ENCODE peak calls at places on chromosomes 12 and 14, in eight cellular contexts. L, C, J, F, I, Y, H and G are unnamed samples.

GRCh38 chr12:122994140-122994675 is 13.7 kb downstream of the ARL6IP4 start:
- DNase-seq in Y (no peak), H (no peak), L (no peak), C (no peak), F (no peak), J (no peak), I (no peak), G (no peak)

GRCh38 chr12:103308396-103308795 is 187.4 kb downstream of the C12orf42 start:
- DNase-seq in Y (no peak), F (no peak), C (no peak), H (no peak), I (peak; percentile 16), J (no peak), L (no peak), G (no peak)

GRCh38 chr12:28253175-28253641 is 63.0 kb downstream of the CCDC91 start:
- DNase-seq in H (no peak), L (peak; percentile 80), F (peak; percentile 53), Y (no peak), I (peak; percentile 29), C (peak; percentile 72), J (no peak), G (no peak)

GRCh38 chr12:77521458-77522115 is 309.1 kb upstream of the NAV3 start:
- DNase-seq in L (peak; percentile 70), Y (no peak), I (no peak), H (no peak), F (peak; percentile 43), J (no peak), C (peak; percentile 71), G (no peak)

GRCh38 chr14:103118019-103118662 is 5.1 kb upstream of the TNFAIP2 start:
- DNase-seq in Y (no peak), C (no peak), F (peak; percentile 28), H (no peak), I (no peak), J (no peak), L (no peak), G (no peak)

GRCh38 chr12:76142305-76142704 is 57.8 kb upstream of the NAP1L1 start:
- DNase-seq in L (no peak), I (no peak), J (no peak), C (no peak), F (no peak), Y (no peak), H (no peak), G (no peak)

GRCh38 chr12:92603741-92604432 is 98.9 kb upstream of the PLEKHG7 start:
- DNase-seq in C (no peak), Y (no peak), L (peak; percentile 32), I (peak; percentile 75), J (no peak), F (peak; percentile 57), H (no peak), G (no peak)

GRCh38 chr14:38098074-38098846 is 109.4 kb upstream of the SSTR1 start:
- DNase-seq in J (no peak), H (no peak), F (peak; percentile 88), C (peak; percentile 63), I (no peak), Y (no peak), L (peak; percentile 75), G (peak; percentile 42)

GRCh38 chr12:113896194-113896593 is 69.9 kb downstream of the RBM19 start:
- DNase-seq in Y (no peak), L (no peak), H (peak; percentile 83), J (peak; percentile 91), F (no peak), C (no peak), I (no peak), G (no peak)

GRCh38 chr12:30754383-30754749 is 385 bp downstream of the CAPRIN2 start:
- DNase-seq in F (no peak), I (no peak), L (no peak), H (no peak), C (peak; percentile 5), J (no peak), Y (no peak), G (no peak)

GRCh38 chr12:31431721-31432120 is 105.8 kb upstream of the SINHCAF start:
- DNase-seq in L (peak; percentile 24), F (peak; percentile 4), J (no peak), H (no peak), Y (no peak), C (peak; percentile 30), I (no peak), G (no peak)

GRCh38 chr14:23042162-23042965 is at the start of gene PSMB11:
- DNase-seq in J (peak; percentile 36), Y (no peak), F (no peak), L (no peak), H (no peak), I (no peak), C (no peak), G (no peak)

GRCh38 chr14:36767603-36768281 is 106.1 kb downstream of the PAX9 start:
- DNase-seq in I (peak; percentile 93), F (peak; percentile 50), C (peak; percentile 31), Y (no peak), L (peak; percentile 50), J (peak; percentile 62), H (no peak), G (peak; percentile 55)

DNA sequence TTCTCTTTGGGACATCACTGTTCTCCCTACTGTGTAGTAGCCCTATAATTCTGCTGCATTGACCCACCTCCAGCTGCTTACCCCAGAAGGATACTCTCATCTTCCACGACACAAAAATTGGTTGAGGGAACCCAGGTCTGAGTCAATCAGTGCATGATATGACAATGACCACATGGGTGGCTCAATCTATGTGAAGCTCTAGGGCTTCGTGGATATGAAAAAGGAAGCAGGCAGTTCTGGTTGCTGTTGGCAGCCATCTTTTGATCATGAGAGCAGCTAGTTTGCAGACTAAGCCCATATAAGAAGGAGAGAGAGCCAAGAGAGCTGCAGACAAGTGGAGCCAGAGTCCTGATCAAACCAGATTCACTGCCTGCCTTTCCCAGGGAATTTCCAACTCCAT is 57.9 kb downstream of the AVPR1A start:
- DNase-seq in I (no peak), H (no peak), F (no peak), Y (no peak), L (no peak), J (no peak), C (no peak), G (no peak)
- H2AFZ ChIP-seq in I (no peak overlapping the region), H (peak overlapping the region; percentile 89), F (no peak overlapping the region), Y (peak overlapping the region; percentile 38), L (no peak overlapping the region), J (peak overlapping the region; percentile 93), C (no peak overlapping the region), G (no peak overlapping the region)

GRCh38 chr12:120199025-120199424 is 1.9 kb downstream of the RPLP0 start:
- DNase-seq in J (no peak), I (no peak), F (no peak), H (no peak), Y (no peak), C (no peak), L (no peak), G (no peak)
- H3K79me2 ChIP-seq in J (peaks cover 70% of the 10 kb centered on the region), I (peaks cover 59% of the 10 kb centered on the region), F (peaks cover 62% of the 10 kb centered on the region), H (peaks cover 69% of the 10 kb centered on the region), Y (peaks cover 76% of the 10 kb centered on the region), C (peaks cover 60% of the 10 kb centered on the region), L (peaks cover 46% of the 10 kb centered on the region), G (peaks cover 48% of the 10 kb centered on the region)

GRCh38 chr12:106724934-106725333 is 49.5 kb upstream of the RIC8B start:
- DNase-seq in H (no peak), Y (no peak), L (no peak), J (no peak), F (no peak), C (no peak), I (no peak), G (no peak)
- H3K27ac ChIP-seq in H (no peak overlapping the region), Y (no peak overlapping the region), L (no peak overlapping the region), J (no peak overlapping the region), F (no peak overlapping the region), C (no peak overlapping the region), I (no peak overlapping the region), G (no peak overlapping the region)

DNA sequence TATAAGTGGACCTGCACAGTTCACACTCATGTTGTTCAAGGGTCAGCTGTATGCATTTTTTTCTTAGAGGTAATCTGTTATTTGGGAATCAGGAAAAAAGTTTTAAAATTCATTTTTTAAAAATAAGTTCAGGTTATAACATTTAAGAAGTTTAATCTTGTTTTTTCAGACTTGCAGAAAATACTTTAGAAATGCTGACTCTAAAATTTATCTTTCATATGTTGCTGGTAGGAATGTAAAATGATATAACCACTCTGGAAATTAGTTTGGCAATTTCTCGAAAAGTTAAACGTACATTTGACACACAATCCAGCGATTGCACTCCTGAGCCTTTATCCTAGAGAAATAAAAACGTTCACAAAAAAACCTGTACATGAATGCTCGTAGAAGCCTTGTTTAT is 4.7 kb downstream of the VRK1 start:
- DNase-seq in L (no peak), H (no peak), F (no peak), I (no peak), C (no peak), J (no peak), Y (no peak), G (no peak)
- H2AFZ ChIP-seq in L (no peak overlapping the region), H (no peak overlapping the region), F (no peak overlapping the region), I (no peak overlapping the region), C (no peak overlapping the region), J (no peak overlapping the region), Y (no peak overlapping the region), G (no peak overlapping the region)

GRCh38 chr14:104820669-104821228 is 19.8 kb downstream of the ZBTB42 start:
- DNase-seq in Y (no peak), L (peak; percentile 72), I (peak; percentile 62), H (peak; percentile 81), J (peak; percentile 79), F (peak; percentile 90), C (peak; percentile 51), G (no peak)

GRCh38 chr14:104824353-104824997 is 23.6 kb downstream of the ZBTB42 start:
- DNase-seq in J (no peak), I (no peak), H (no peak), C (no peak), Y (no peak), L (no peak), F (no peak), G (no peak)

GRCh38 chr14:104821971-104822608 is 21.2 kb downstream of the ZBTB42 start:
- DNase-seq in I (no peak), F (no peak), C (no peak), Y (no peak), L (no peak), H (no peak), J (no peak), G (no peak)

GRCh38 chr14:104821229-104821945 is 20.5 kb downstream of the ZBTB42 start:
- DNase-seq in H (no peak), Y (no peak), I (no peak), F (no peak), C (no peak), J (no peak), L (no peak), G (peak; percentile 9)

DNA sequence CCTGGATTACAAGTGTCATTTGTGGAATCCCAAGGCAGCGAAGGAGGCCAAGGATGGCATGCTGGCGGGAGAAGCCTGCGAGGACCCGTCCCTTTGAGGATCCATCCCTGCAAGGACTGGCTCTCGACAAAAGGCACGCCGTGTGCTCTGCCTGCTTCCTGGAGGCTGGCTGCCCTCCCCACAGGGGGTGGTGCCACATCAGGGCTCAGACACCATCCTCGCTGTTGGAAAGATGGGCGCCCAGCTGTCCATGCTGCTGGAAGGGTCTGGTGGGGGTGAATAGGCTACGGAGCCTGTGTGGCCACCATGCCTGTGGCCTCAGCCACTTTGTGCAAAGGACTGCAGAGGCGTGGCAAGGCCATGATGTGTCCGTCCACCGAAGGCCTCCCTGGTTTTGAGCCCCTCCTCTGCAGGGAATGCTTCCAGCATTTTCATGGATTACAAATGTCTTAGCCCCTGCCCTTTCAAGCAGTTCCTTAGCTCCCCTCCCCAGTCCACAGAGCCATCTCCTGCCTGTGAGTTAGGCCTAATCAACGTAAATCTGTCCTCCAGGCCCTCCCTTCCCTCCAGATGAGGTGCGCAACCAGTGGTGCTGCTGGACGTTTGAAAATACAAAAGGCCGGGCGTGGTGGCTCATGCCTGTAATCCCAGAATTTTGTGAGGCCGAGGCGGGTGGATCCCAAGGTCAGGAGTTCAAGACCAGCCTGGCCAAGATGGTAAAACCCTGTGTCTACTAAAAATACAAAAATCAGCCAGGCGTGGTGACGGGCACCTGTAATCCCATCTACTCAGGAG is 22.1 kb downstream of the ZBTB42 start:
- DNase-seq in I (no peak), F (no peak), J (no peak), H (no peak), Y (no peak), L (no peak), C (no peak), G (no peak)
- H3K79me2 ChIP-seq in I (no peaks in the 10 kb centered on the region), F (no peaks in the 10 kb centered on the region), J (no peaks in the 10 kb centered on the region), H (no peaks in the 10 kb centered on the region), Y (no peaks in the 10 kb centered on the region), L (no peaks in the 10 kb centered on the region), C (no peaks in the 10 kb centered on the region), G (peaks cover 1% of the 10 kb centered on the region)